ENCODE peak calls at places on chromosomes 12 and 14, in five cellular contexts. D is testis, Q is lower lobe of right lung, T is RWPE1, J is endodermal cell. W is an unnamed sample.

GRCh38 chr12:46342562-46343033 is 30.0 kb downstream of the SLC38A2 start:
- DNase-seq in D (no peak), Q (no peak), T (no peak), J (peak), W (peak)

GRCh38 chr14:24508155-24508554 is at the start of gene CMA1:
- DNase-seq in D (no peak), Q (no peak), T (no peak), J (no peak), W (no peak)

GRCh38 chr12:132106921-132107320 is 37.2 kb downstream of the DDX51 start:
- DNase-seq in D (no peak), Q (no peak), T (peak), J (peak), W (no peak)

GRCh38 chr12:95790912-95791849 is 617 bp upstream of the NTN4 start:
- DNase-seq in D (peak), Q (peak), T (peak), J (peak), W (no peak)

GRCh38 chr12:26188132-26188531 is 7.2 kb upstream of the SSPN start:
- DNase-seq in D (no peak), Q (no peak), T (no peak), J (no peak), W (peak)

GRCh38 chr14:78983126-78983525 is 813.0 kb downstream of the NRXN3 start:
- DNase-seq in D (no peak), Q (no peak), T (no peak), J (no peak), W (peak)

GRCh38 chr14:35213869-35214387 is 78.3 kb upstream of the PSMA6 start:
- DNase-seq in D (no peak), Q (no peak), T (peak), J (no peak), W (peak)

GRCh38 chr12:46071769-46072624 is 81.6 kb upstream of the SCAF11 start:
- DNase-seq in D (peak), Q (peak), T (peak), J (peak), W (peak)

GRCh38 chr12:58301337-58302122 is 360.2 kb downstream of the ATP23 start:
- DNase-seq in D (no peak), Q (no peak), T (no peak), J (peak), W (no peak)

GRCh38 chr12:27119797-27120196 is 37.4 kb upstream of the C12orf71 start:
- DNase-seq in D (no peak), Q (no peak), T (no peak), J (peak), W (no peak)

DNA sequence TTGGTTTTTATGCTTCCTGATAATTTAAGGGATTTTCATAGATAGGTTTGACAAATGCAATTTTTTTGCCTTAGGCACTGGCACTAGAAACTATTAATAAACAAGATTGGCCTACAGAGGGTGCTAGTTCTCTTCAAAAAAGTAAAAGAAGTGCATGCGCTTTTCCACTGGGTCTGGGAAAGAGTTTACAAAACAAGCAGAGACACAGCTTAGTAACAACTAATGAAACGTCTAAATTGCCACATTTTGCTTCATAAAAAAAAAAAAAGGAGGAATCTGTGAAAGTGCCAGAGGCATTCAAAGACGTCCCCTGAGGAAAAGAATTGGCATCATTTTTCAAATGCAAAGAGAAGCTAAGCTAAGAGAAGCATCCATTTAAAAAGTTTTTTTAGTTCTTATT is 58.3 kb upstream of the EEA1 start:
- DNase-seq in D (peak), Q (no peak), T (peak), J (no peak), W (peak)
- TF ChIP-seq CTCF in D (peak), Q (peak), T (peak), J (peak), W (peak)

GRCh38 chr12:100128509-100128908 is 14.2 kb downstream of the BLTP3B start:
- DNase-seq in D (no peak), Q (no peak), T (peak), J (peak), W (peak)
- TF ChIP-seq CTCF in D (no peak), Q (peak), T (peak), J (peak), W (peak)

GRCh38 chr14:103366741-103367140 is 18.5 kb upstream of the MARK3 start:
- DNase-seq in D (no peak), Q (no peak), T (no peak), J (no peak), W (no peak)
- TF ChIP-seq CTCF in D (no peak), Q (no peak), T (no peak), J (no peak), W (no peak)

GRCh38 chr14:55804198-55804553 is 224.2 kb downstream of the KTN1 start:
- DNase-seq in D (no peak), Q (no peak), T (no peak), J (no peak), W (no peak)

GRCh38 chr14:55803506-55804197 is 223.6 kb downstream of the KTN1 start:
- DNase-seq in D (no peak), Q (no peak), T (no peak), J (no peak), W (peak)

GRCh38 chr14:55801121-55801520 is 221.1 kb downstream of the KTN1 start:
- DNase-seq in D (no peak), Q (no peak), T (no peak), J (no peak), W (no peak)

GRCh38 chr14:55805250-55805649 is 225.2 kb downstream of the KTN1 start:
- DNase-seq in D (peak), Q (no peak), T (no peak), J (no peak), W (no peak)

DNA sequence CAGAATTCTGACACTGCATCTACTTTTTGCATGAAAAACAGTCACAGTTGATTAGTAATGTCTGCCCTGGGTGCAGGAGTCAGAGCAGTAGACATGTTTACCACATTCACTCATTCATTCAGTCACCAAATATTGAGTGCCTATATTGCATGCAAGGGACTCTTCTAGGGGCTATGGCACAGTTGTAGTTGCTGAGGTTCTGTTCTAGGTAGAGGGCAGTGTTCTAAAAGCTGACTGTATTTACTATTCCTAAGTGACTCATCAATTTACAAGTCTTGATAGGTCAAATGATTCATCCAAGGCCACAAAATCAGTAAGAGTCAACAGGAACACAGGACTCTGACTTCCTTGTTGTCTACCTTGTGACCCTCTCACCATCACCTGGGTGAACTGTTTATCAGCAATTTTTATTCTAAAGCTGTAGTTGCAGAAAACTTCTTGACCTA is 223.0 kb downstream of the KTN1 start:
- DNase-seq in D (no peak), Q (no peak), T (peak), J (no peak), W (peak)
- TF ChIP-seq CTCF in D (no peak), Q (no peak), T (no peak), J (no peak), W (peak)

DNA sequence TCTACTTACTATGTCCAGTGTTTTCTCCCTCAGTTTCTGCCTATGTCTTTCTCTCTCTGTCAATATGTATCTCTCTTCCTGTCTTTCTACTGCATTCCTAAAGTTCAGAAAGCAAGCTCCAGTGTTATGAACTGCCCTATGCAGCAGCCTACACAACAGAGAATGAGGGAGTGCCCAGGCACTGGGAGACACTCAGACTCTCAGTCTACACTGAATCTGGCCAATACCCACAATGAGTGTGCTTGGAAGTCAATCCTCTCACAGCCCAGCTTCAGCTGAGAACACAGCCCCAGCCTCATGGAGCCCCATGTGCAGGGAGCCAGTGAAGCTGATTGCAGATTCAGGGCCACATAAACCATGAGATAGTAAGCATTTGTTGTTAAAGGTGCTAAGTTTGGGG is 128.7 kb downstream of the ALG10 start:
- DNase-seq in D (no peak), Q (no peak), T (no peak), J (no peak), W (no peak)
- TF ChIP-seq CTCF in D (no peak), Q (no peak), T (no peak), J (no peak), W (no peak)

DNA sequence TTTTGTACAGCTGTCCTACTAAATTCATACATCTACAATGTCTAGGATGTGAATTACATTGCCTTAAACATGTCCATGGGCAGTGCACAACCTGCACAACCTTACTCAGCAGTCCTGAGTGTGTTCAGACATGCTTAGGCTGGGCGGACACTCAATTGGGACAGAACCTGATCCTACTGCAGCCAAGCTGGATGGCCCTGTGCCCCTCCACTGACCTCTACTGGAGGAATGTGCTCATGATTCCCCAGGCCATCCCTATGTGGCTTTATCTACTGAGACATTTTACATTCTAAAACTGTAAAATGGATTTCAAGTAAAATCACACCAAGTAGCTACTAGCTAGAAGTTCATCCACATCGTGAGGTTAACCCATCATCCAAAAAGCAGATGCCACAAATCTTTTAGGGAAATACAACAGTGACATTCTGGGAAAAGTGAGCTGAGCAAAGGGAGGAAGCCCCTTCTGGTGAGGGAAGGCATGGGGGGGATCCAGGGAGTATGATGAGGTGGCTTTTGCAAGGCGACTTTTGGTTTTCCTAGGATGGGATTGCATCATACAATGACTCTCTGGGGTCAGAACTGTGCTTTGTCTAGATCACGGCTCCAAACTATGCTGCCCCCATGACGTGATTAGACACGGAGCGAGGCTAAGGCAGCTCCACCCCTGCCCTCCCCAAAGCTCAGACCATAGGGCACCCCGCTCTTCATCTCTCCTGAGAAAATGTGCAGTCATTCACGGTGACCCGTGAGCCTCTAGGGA is 911.7 kb upstream of the TMEM132C start:
- DNase-seq in D (peak), Q (no peak), T (peak), J (peak), W (peak)
- TF ChIP-seq CTCF in D (no peak), Q (peak), T (no peak), J (peak), W (peak)

DNA sequence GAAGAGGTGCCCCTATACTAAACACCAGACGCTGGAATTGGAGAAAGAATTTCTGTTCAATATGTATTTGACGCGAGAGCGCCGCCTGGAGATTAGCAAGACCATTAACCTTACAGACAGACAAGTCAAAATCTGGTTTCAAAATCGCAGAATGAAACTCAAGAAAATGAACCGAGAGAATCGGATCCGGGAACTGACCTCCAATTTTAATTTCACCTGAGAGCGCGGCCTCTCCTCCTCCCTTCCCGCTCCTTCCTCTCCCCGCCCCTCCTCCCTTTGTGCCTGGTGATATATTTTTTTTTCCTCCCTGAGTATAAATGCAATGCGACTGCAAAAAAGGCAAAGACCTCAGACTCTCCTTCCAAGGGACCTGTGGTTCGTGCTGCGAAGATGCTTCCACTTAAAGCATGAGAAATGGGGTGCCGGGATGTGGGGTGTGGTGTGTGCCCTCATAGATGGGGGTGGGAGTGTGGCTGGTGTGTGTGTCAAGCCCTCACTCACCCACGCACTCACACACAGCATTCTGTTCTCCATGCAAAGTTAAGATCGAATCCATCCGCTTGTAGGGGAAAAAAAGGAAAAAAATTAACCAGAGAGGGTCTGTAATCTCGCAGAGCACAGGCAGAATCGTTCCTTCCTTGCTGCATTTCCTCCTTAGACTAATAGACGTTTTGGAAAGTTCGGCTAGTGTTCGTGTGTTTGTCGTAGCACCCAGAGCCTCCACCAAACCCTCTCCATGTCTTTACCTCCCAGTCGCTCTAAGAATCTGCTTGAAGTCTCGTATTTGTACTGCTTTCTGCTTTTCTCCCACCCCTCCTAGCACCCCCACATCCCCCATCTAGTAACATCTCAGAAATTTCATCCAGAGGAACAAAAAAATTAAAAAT is 4.5 kb downstream of the HOXC10 start:
- DNase-seq in D (peak), Q (no peak), T (no peak), J (no peak), W (peak)
- TF ChIP-seq CTCF in D (no peak), Q (no peak), T (peak), J (peak), W (peak)

DNA sequence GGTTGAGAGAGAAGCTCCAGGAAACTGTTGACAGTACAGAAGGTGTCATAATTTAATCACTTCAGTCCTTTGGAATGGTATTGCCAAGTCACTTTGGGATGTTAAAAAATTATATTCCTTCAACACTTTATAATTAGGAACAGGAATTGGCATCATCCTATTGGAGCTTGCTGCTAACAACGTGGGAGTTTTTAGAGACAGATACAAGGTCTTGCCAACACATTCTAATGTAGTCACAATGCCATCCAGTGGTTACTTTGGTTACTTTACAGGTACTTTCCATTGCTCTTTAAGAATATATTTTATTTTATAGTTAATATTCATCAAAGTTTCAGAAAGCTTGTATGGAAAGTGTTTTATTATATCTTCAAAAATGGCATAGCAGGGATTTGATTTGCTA is 310.1 kb downstream of the SYT1 start:
- DNase-seq in D (no peak), Q (no peak), T (peak), J (no peak), W (peak)
- TF ChIP-seq CTCF in D (no peak), Q (peak), T (peak), J (peak), W (peak)

GRCh38 chr12:113805673-113806072 is 160.5 kb downstream of the RBM19 start:
- DNase-seq in D (no peak), Q (no peak), T (no peak), J (no peak), W (no peak)

GRCh38 chr12:113802000-113802749 is 163.9 kb downstream of the RBM19 start:
- DNase-seq in D (no peak), Q (no peak), T (no peak), J (no peak), W (no peak)

GRCh38 chr12:113805201-113805600 is 160.9 kb downstream of the RBM19 start:
- DNase-seq in D (no peak), Q (no peak), T (no peak), J (no peak), W (no peak)

GRCh38 chr12:113802966-113803828 is 162.9 kb downstream of the RBM19 start:
- DNase-seq in D (no peak), Q (no peak), T (no peak), J (no peak), W (no peak)

GRCh38 chr12:113803829-113804140 is 162.3 kb downstream of the RBM19 start:
- DNase-seq in D (no peak), Q (no peak), T (no peak), J (no peak), W (no peak)
- TF ChIP-seq CTCF in D (no peak), Q (no peak), T (no peak), J (no peak), W (no peak)

DNA sequence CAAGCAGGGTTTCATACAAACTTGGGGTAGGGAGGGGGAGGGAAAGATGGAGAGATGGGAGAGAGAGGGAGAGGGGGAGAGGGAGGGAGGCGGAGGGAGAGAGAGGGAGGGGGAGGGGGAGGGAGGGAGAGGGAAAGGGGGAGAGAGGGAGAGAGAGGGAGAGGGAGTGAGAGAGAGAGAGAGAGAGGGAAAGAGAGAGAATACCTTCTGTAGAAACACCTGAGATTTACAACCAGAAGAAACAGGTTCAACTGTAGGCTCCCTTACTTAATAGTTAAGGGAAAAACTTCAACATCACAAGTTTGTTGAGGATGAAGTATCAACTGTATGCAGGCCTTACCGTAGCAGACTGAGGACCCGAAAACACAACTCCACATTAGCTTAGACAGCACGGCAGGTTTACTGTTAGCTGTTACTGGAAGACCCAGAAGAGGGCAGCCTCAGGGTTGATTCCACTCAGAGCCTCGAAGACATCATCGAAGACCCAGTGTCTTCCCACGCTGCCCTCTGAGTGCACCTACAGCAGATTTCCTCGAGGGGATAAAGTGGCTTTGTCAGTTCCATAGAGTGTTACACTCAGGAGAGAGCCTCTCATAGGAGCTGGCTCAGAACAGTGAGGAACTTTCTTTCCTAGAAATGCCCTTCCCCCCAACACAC is 72.4 kb downstream of the NT5DC3 start:
- DNase-seq in D (no peak), Q (no peak), T (no peak), J (peak), W (peak)
- TF ChIP-seq CTCF in D (no peak), Q (no peak), T (no peak), J (peak), W (no peak)

W was measured in fibroblast of pulmonary artery.